ENCODE peak calls at places on chromosome 5, in ten cellular contexts. B, G, M, T, C, Z, I, R, A and Q are unnamed samples.

GRCh38 chr5:59479084-59479483 is 414.4 kb downstream of the PDE4D start:
- DNase-seq in Z (no peak), A (no peak), G (no peak), I (no peak), C (no peak), R (no peak), T (no peak), B (no peak), M (no peak), Q (no peak)

GRCh38 chr5:132526290-132526973 is 16.9 kb downstream of the IL5 start:
- DNase-seq in C (peak), M (peak), Z (peak), A (peak), B (peak), R (peak), G (peak), T (peak), I (peak), Q (peak)

GRCh38 chr5:92613546-92613945 is 967.5 kb downstream of the NR2F1-AS1 start:
- DNase-seq in G (no peak), T (no peak), A (no peak), M (no peak), Z (no peak), B (no peak), C (no peak), R (peak), I (no peak), Q (no peak)

GRCh38 chr5:39073759-39074008 is 515 bp downstream of the RICTOR start:
- DNase-seq in M (no peak), I (no peak), Z (no peak), T (peak), A (no peak), R (no peak), C (peak), G (no peak), B (no peak), Q (no peak)

GRCh38 chr5:168266016-168266415 is 25.4 kb upstream of the WWC1 start:
- DNase-seq in G (no peak), Z (no peak), R (no peak), C (no peak), B (no peak), T (no peak), I (no peak), A (no peak), M (no peak), Q (no peak)

GRCh38 chr5:61620660-61621650 is 288.9 kb downstream of the ZSWIM6 start:
- DNase-seq in Z (no peak), A (no peak), B (no peak), M (no peak), G (no peak), I (no peak), T (no peak), R (no peak), C (no peak), Q (no peak)

GRCh38 chr5:56039985-56040384 is 45.2 kb upstream of the IL6ST start:
- DNase-seq in G (no peak), Z (no peak), C (no peak), T (no peak), M (no peak), A (no peak), B (no peak), R (no peak), I (no peak), Q (no peak)

GRCh38 chr5:126414874-126415502 is 8.2 kb upstream of the GRAMD2B start:
- DNase-seq in A (no peak), M (no peak), C (no peak), I (no peak), G (no peak), R (no peak), T (no peak), B (no peak), Z (no peak), Q (no peak)

GRCh38 chr5:958701-959571 is 49.7 kb upstream of the NKD2 start:
- DNase-seq in B (no peak), T (peak), R (peak), I (no peak), G (no peak), Z (peak), A (peak), C (no peak), M (no peak), Q (no peak)

GRCh38 chr5:57383093-57383861 is 99.3 kb downstream of the ACTBL2 start:
- DNase-seq in T (no peak), A (no peak), B (no peak), Z (peak), G (peak), C (no peak), R (peak), I (no peak), M (peak), Q (no peak)

GRCh38 chr5:172782169-172783039 is 11.4 kb upstream of the DUSP1 start:
- DNase-seq in B (no peak), G (no peak), Z (no peak), A (no peak), M (no peak), R (no peak), I (no peak), T (peak), C (no peak), Q (no peak)

GRCh38 chr5:610744-611730 is 1.1 kb upstream of the CEP72 start:
- DNase-seq in T (no peak), C (no peak), M (no peak), B (no peak), A (peak), G (no peak), Z (no peak), I (no peak), R (no peak), Q (no peak)

GRCh38 chr5:173499471-173500212 is 116.8 kb downstream of the BOD1 start:
- DNase-seq in Z (no peak), A (no peak), C (no peak), B (no peak), I (no peak), T (no peak), R (no peak), G (no peak), M (no peak), Q (no peak)

GRCh38 chr5:110612778-110613396 is 113.6 kb downstream of the TMEM232 start:
- DNase-seq in Z (no peak), G (no peak), T (no peak), M (no peak), A (no peak), R (no peak), I (no peak), B (no peak), C (no peak), Q (no peak)

GRCh38 chr5:17330386-17330785 is 113.0 kb downstream of the BASP1 start:
- DNase-seq in Z (no peak), A (no peak), B (no peak), G (no peak), C (no peak), R (no peak), I (no peak), M (no peak), T (no peak), Q (no peak)

GRCh38 chr5:131991593-131992324 is 19.7 kb downstream of the ACSL6 start:
- DNase-seq in G (no peak), Z (no peak), A (peak), M (no peak), C (no peak), T (no peak), R (no peak), I (no peak), B (no peak), Q (no peak)

GRCh38 chr5:64594601-64595518 is 89.0 kb downstream of the RGS7BP start:
- DNase-seq in Z (peak), A (no peak), B (peak), M (no peak), C (peak), G (peak), R (no peak), T (no peak), I (peak), Q (no peak)

GRCh38 chr5:78537821-78538220 is 110.8 kb downstream of the LHFPL2 start:
- DNase-seq in A (no peak), Z (peak), M (no peak), B (peak), T (no peak), I (no peak), G (peak), C (no peak), R (no peak), Q (no peak)

GRCh38 chr5:14872070-14872989 is 752 bp upstream of the ANKH start:
- DNase-seq in I (peak), M (peak), T (peak), G (peak), A (no peak), C (peak), R (no peak), B (peak), Z (no peak), Q (peak)

GRCh38 chr5:14870347-14871083 is 1.1 kb downstream of the ANKH start:
- DNase-seq in G (no peak), B (no peak), A (no peak), C (peak), I (no peak), M (peak), R (no peak), Z (no peak), T (no peak), Q (peak)

GRCh38 chr5:14873093-14873492 is 1.5 kb upstream of the ANKH start:
- DNase-seq in Z (no peak), G (no peak), R (no peak), I (no peak), T (no peak), M (no peak), A (no peak), C (no peak), B (no peak), Q (no peak)

GRCh38 chr5:14871084-14871572 is 450 bp downstream of the ANKH start:
- DNase-seq in Z (no peak), I (no peak), T (peak), B (no peak), A (no peak), C (no peak), R (no peak), G (no peak), M (peak), Q (no peak)

DNA sequence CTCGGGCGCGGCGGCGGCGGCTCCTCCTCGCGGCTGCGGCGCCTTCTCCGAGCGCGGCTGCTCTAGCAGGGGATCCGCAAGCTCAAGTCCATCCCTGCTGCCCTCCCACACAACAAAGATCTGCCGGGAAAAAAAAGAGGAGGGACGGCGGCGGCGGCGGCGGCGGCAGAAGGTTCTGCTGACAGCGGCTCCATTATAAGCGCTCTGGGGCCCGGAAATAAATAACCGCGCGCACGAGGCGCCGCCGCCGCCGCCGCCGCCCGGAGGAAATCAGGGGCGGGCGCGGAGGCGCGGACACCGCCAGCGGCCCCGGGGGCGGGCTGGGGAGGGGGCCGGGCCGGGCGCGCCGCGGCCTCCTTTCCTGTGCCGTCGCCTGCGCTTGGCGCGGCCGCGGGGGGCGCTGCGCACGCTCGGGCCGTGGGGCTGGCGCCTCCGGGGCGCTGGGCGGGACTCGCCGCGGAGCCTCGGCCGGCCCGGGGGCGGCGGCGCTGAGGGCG is at the start of gene ANKH:
- DNase-seq in A (no peak), R (peak), M (peak), G (peak), T (peak), B (peak), C (peak), I (peak), Z (peak), Q (peak)
- TF ChIP-seq CTCF in A (peak), R (no peak), M (peak), G (no peak), T (peak), B (no peak), C (no peak), I (no peak), Z (peak), Q (no peak)

DNA sequence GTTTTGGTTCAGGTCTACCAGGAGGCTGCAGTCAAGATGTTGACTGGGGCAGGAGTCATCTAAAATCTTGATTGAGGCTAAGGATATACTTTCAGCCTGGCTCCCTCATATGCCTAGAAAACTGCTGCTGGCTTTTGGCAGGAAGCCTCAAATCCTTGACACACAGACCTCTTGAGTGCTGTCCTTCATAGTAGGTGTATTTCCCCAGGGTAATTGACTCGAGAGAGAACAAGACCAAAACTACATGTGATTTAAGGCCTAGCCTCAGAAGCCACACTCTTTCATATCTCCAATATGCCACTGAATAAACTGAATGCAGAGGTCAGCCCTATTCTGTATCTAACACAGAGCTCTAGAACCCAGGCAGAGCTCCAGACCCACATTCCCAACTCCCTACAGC is 402.3 kb upstream of the ADAMTS16 start:
- DNase-seq in B (no peak), A (no peak), I (no peak), C (no peak), Z (no peak), M (no peak), R (no peak), G (no peak), T (peak), Q (no peak)
- TF ChIP-seq CTCF in B (no peak), A (no peak), I (no peak), C (no peak), Z (no peak), M (no peak), R (no peak), G (no peak), T (no peak), Q (no peak)

GRCh38 chr5:10199700-10200099 is 50.0 kb downstream of the ATPSCKMT start:
- DNase-seq in I (no peak), T (no peak), A (no peak), G (no peak), R (no peak), C (no peak), M (no peak), B (no peak), Z (no peak), Q (no peak)

GRCh38 chr5:10202089-10202753 is 47.5 kb downstream of the ATPSCKMT start:
- DNase-seq in T (no peak), I (no peak), R (no peak), B (no peak), A (no peak), Z (no peak), C (no peak), M (no peak), G (no peak), Q (no peak)

GRCh38 chr5:10198021-10198420 is 51.7 kb downstream of the ATPSCKMT start:
- DNase-seq in M (no peak), A (no peak), B (no peak), G (no peak), T (no peak), Z (no peak), C (no peak), I (no peak), R (no peak), Q (no peak)

DNA sequence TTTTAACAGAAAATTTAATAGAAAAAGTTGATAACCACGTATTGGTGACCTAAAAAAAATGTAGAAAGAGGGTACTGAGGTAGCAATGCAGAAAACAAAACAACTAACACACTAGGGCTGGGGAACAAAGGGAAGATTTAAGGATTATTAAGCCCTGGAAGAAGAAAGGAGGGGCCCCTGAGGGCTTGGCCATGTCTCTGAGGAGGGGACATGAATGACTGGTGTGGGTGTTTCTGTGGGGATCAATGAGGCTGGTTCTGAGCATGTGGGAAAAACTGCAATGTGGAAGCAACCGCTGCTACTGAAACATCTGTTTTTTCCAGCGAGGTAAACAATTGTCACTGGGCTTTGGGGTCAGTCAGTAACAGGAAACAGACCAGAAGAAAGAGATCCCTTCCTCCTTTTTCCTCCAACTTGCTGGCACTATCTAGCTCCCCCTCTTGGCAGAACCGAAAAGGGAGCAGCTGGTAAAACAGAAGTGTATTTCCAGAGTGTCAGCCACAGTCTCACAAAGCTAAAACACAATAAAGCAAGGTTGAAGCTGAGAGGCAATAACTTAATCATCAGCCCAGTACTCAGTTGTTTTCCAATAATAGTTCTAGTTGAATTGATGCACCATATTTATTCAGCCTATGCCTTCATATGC is 48.3 kb downstream of the ATPSCKMT start:
- DNase-seq in M (no peak), G (no peak), T (no peak), C (peak), A (no peak), Z (no peak), B (peak), R (no peak), I (peak), Q (no peak)
- TF ChIP-seq CTCF in M (peak), G (peak), T (no peak), C (peak), A (no peak), Z (no peak), B (no peak), R (peak), I (peak), Q (no peak)

GRCh38 chr5:177455036-177455660 is 8.5 kb downstream of the PRR7 start:
- DNase-seq in B (peak), R (peak), I (peak), A (no peak), C (peak), T (peak), M (peak), G (peak), Z (peak), Q (peak)

GRCh38 chr5:177450672-177451424 is 4.2 kb downstream of the PRR7 start:
- DNase-seq in I (no peak), A (no peak), B (no peak), R (no peak), C (no peak), T (no peak), Z (no peak), G (no peak), M (no peak), Q (no peak)

GRCh38 chr5:177454397-177455035 is 7.9 kb downstream of the PRR7 start:
- DNase-seq in Z (peak), G (peak), T (peak), A (peak), R (peak), B (peak), I (peak), M (peak), C (peak), Q (peak)

GRCh38 chr5:177453852-177454396 is 7.3 kb downstream of the PRR7 start:
- DNase-seq in G (no peak), B (peak), M (no peak), R (no peak), I (peak), Z (no peak), T (no peak), A (no peak), C (no peak), Q (no peak)

GRCh38 chr5:177452688-177453638 is 6.3 kb downstream of the PRR7 start:
- DNase-seq in R (no peak), A (no peak), I (no peak), T (no peak), C (no peak), M (no peak), G (no peak), Z (no peak), B (no peak), Q (no peak)
- TF ChIP-seq CTCF in R (no peak), A (no peak), I (no peak), T (no peak), C (no peak), M (no peak), G (no peak), Z (no peak), B (no peak), Q (no peak)